ENCODE peak calls at places on chromosomes 7 and 10, in four cellular contexts. N, R, Q and W are unnamed samples.

GRCh38 chr10:63713191-63714144 is 192.3 kb downstream of the REEP3 start:
- DNase-seq in N (no peak), R (no peak), Q (peak), W (no peak)

GRCh38 chr10:116849271-116850057 is at the start of gene ENO4:
- DNase-seq in N (peak), R (peak), Q (peak), W (no peak)

GRCh38 chr10:31031205-31031665 is 430 bp downstream of the ZNF438 start:
- DNase-seq in N (peak), R (peak), Q (no peak), W (no peak)

GRCh38 chr10:14750900-14751575 is 23.7 kb downstream of the FAM107B start:
- DNase-seq in N (no peak), R (no peak), Q (no peak), W (no peak)

GRCh38 chr7:1678070-1678543 is 8.0 kb downstream of the ELFN1 start:
- DNase-seq in N (no peak), R (no peak), Q (peak), W (no peak)

GRCh38 chr7:123622660-123623386 is 21.2 kb downstream of the ASB15 start:
- DNase-seq in N (peak), R (no peak), Q (no peak), W (no peak)

GRCh38 chr10:74099836-74100235 is 50.8 kb downstream of the AP3M1 start:
- DNase-seq in N (no peak), R (no peak), Q (no peak), W (no peak)

GRCh38 chr10:57968328-57969016 is 299.2 kb downstream of the IPMK start:
- DNase-seq in N (no peak), R (no peak), Q (no peak), W (no peak)

GRCh38 chr10:86372785-86373239 is 6.2 kb upstream of the GRID1 start:
- DNase-seq in N (no peak), R (no peak), Q (no peak), W (no peak)

GRCh38 chr7:134916428-134916883 is 69.9 kb upstream of the AGBL3 start:
- DNase-seq in N (no peak), R (no peak), Q (no peak), W (no peak)

GRCh38 chr10:24346877-24347505 is 138.1 kb downstream of the KIAA1217 start:
- DNase-seq in N (no peak), R (no peak), Q (no peak), W (no peak)

GRCh38 chr10:125083576-125083920 is 76.8 kb downstream of the CTBP2 start:
- DNase-seq in N (peak), R (no peak), Q (no peak), W (no peak)

GRCh38 chr7:66768865-66769832 is 28.6 kb downstream of the RABGEF1 start:
- DNase-seq in N (no peak), R (no peak), Q (no peak), W (no peak)

GRCh38 chr10:77877461-77878344 is 48.9 kb downstream of the DLG5 start:
- DNase-seq in N (no peak), R (peak), Q (peak), W (no peak)

GRCh38 chr7:25025218-25025671 is 45.3 kb upstream of the OSBPL3 start:
- DNase-seq in N (peak), R (peak), Q (no peak), W (no peak)